ENCODE peak calls at places on chromosomes 13 and 19, in four cellular contexts. C is lung, B is foreskin fibroblast, E is breast epithelium. T is an unnamed sample.

GRCh38 chr19:40530091-40530901 is 46.4 kb upstream of the SHKBP1 start:
- DNase-seq in C (no peak), B (peak; percentile 18), E (no peak), T (no peak)

GRCh38 chr13:44780586-44781280 is 204.6 kb upstream of the TSC22D1 start:
- DNase-seq in C (no peak), B (no peak), E (no peak), T (no peak)

GRCh38 chr13:105037064-105037463 is 1498.4 kb downstream of the EFNB2 start:
- DNase-seq in C (no peak), B (peak; percentile 52), E (no peak), T (no peak)

GRCh38 chr13:23631676-23632622 is 61.7 kb downstream of the TNFRSF19 start:
- DNase-seq in C (no peak), B (no peak), E (no peak), T (no peak)

GRCh38 chr13:46596501-46596900 is 43.5 kb downstream of the LRCH1 start:
- DNase-seq in C (no peak), B (no peak), E (no peak), T (no peak)

GRCh38 chr19:51163257-51163656 is 21.2 kb downstream of the SIGLEC7 start:
- DNase-seq in C (no peak), B (no peak), E (peak; percentile 39), T (no peak)

GRCh38 chr13:32234914-32235313 is 80.2 kb downstream of the ZAR1L start:
- DNase-seq in C (no peak), B (no peak), E (no peak), T (no peak)

GRCh38 chr13:101624981-101625380 is 172.5 kb downstream of the ITGBL1 start:
- DNase-seq in C (no peak), B (no peak), E (no peak), T (no peak)

GRCh38 chr19:35013047-35013819 is 13.1 kb downstream of the GRAMD1A start:
- DNase-seq in C (peak; percentile 77), B (peak; percentile 73), E (peak; percentile 57), T (no peak)

DNA sequence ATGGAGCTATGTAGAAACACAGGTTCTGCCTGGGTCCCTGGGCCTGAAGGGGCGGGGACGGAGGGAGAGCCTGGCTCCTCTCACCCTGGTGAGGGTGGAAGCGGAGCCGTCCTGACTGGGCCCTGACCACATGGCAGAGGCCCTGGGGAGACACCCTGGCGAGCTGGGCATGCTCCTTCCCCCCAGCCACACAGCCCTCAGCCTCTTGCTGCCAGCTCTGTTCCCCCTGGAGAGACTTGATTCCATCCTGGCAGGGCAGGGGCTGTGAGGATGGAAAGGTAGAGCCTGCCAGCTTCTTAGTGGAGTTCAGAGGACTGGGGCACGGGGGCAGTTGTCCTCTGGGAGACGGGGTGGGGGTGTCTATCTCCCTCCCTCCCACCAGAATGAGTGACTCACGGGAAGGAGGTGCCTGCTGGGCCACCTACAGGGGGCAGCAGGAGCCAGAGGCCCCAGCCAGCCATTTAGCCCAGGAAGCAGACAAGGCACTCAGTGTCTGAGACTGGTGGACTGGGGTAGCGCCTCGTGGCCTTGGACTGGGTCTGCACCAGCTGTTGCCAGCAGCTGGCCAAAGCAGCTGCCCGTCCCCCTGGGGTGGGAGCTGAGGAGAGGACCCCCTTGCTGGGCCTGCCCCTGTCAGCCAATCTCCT is 22.8 kb upstream of the RNF17 start:
- DNase-seq in C (no peak), B (no peak), E (no peak), T (no peak)
- TF ChIP-seq CTCF in C (no peak), B (no peak), E (no peak), T (peak; percentile 76)

GRCh38 chr13:110907951-110908898 is 6.6 kb downstream of the ANKRD10 start:
- DNase-seq in C (no peak), B (no peak), E (peak; percentile 91), T (no peak)
- TF ChIP-seq CTCF in C (no peak), B (no peak), E (no peak), T (no peak)

GRCh38 chr19:58408152-58409009 is at the start of gene ZNF584:
- DNase-seq in C (peak; percentile 96), B (peak; percentile 98), E (peak; percentile 89), T (peak; percentile 79)
- TF ChIP-seq CTCF in C (no peak), B (peak; percentile 12), E (no peak), T (peak; percentile 20)

GRCh38 chr19:19406878-19407639 is 1.6 kb downstream of the GATAD2A start:
- DNase-seq in C (peak; percentile 55), B (peak; percentile 60), E (peak; percentile 45), T (no peak)

GRCh38 chr19:19402656-19403372 is 2.7 kb upstream of the GATAD2A start:
- DNase-seq in C (no peak), B (peak; percentile 58), E (no peak), T (no peak)

GRCh38 chr19:19405919-19406877 is 723 bp downstream of the GATAD2A start:
- DNase-seq in C (peak; percentile 38), B (peak; percentile 74), E (no peak), T (no peak)

GRCh38 chr19:19403373-19403901 is 2.0 kb upstream of the GATAD2A start:
- DNase-seq in C (no peak), B (peak; percentile 73), E (no peak), T (no peak)

DNA sequence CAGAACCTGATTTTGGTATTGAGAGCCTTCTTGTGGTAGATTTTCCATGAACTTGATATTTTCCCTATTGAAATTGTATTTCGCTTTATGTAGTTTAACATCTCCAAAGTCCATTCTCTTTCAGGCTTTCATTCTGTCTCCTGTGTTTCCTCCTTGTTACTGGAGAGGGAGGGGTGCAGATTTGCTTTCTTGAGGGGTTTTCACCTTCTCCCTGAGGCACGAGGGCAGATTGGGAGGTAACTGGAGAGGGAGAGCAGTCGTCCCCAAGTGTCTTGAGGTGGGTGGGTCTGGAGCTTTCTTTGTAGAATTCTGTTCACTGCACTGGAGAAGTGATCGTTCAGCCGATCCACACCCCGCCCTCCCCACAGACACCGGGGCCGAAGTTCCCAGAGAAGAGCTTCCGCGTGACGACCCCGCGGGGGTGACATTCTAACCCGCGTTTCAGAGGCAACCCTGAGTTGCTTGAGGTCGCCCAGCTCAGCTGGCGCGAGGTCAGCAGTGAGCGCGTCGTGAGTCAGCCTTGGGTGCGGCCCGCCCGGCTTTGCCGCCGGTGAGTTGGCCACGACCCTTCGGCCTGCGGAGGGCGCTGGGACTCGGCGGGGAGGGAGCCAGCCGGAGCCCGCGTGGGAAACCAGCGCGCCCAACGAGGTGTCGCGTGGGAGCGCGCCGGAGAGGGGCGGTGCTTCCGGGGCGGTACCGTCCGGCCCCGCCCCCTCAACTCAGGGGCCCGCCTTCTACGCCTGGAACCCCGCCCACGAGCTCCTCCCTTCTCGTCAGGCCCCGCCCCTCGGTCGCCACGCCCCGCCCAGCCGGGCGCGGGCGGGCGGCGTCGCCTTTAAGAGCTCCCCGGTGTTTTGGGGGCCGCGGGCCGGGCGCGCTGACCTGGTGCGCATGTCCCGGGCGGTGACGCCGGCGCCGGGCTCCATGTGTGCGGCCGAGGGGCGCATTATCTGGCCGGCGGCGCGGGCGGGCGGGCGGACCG is at the start of gene GATAD2A:
- DNase-seq in C (peak; percentile 90), B (peak; percentile 100), E (peak; percentile 89), T (peak; percentile 40)
- TF ChIP-seq CTCF in C (peak; percentile 44), B (peak; percentile 28), E (no peak), T (peak; percentile 16)